ENCODE peak calls at places on chromosomes 12 and 14, in nine cellular contexts. R is MM.1S, D is gastrocnemius medialis, B is GM06990, T is lower leg skin, E is uterus, P is cardiac fibroblast, U is skeletal muscle cell, Q is Karpas-422. C is an unnamed sample.

GRCh38 chr14:72892879-72893635 is 844 bp downstream of the DPF3 start:
- DNase-seq in R (peak), D (no peak), B (peak), T (no peak), E (peak), P (no peak), U (no peak), Q (peak), C (no peak)

GRCh38 chr12:125071456-125071855 is 6.2 kb downstream of the AACS start:
- DNase-seq in R (no peak), D (no peak), B (no peak), T (no peak), E (no peak), P (no peak), U (no peak), Q (peak), C (no peak)

GRCh38 chr12:132219323-132219722 is 75.1 kb downstream of the NOC4L start:
- DNase-seq in R (no peak), D (no peak), B (no peak), T (no peak), E (no peak), P (no peak), U (no peak), Q (no peak), C (no peak)

GRCh38 chr14:21039585-21040369 is 2.4 kb upstream of the RNASE7 start:
- DNase-seq in R (peak), D (no peak), B (no peak), T (peak), E (peak), P (peak), U (no peak), Q (peak), C (no peak)

GRCh38 chr14:73789996-73790581 is 61.5 kb upstream of the PTGR2 start:
- DNase-seq in R (no peak), D (peak), B (no peak), T (peak), E (peak), P (peak), U (peak), Q (peak), C (no peak)

GRCh38 chr14:24051789-24052655 is at the start of gene CARMIL3:
- DNase-seq in R (peak), D (no peak), B (peak), T (peak), E (peak), P (peak), U (no peak), Q (peak), C (no peak)

GRCh38 chr14:95679995-95680735 is 6.1 kb upstream of the TCL1B start:
- DNase-seq in R (no peak), D (no peak), B (no peak), T (peak), E (no peak), P (no peak), U (no peak), Q (peak), C (no peak)

GRCh38 chr14:24381363-24382102 is 13.5 kb downstream of the NFATC4 start:
- DNase-seq in R (no peak), D (no peak), B (no peak), T (peak), E (no peak), P (no peak), U (no peak), Q (no peak), C (no peak)

GRCh38 chr12:119249441-119249840 is 70.7 kb downstream of the HSPB8 start:
- DNase-seq in R (no peak), D (no peak), B (no peak), T (no peak), E (no peak), P (no peak), U (no peak), Q (no peak), C (no peak)

GRCh38 chr12:109200825-109201495 is 84.6 kb downstream of the ACACB start:
- DNase-seq in R (no peak), D (no peak), B (no peak), T (no peak), E (no peak), P (no peak), U (no peak), Q (no peak), C (no peak)

GRCh38 chr14:73494593-73494992 is 3.9 kb downstream of the RIOX1 start:
- DNase-seq in R (no peak), D (no peak), B (no peak), T (no peak), E (no peak), P (no peak), U (no peak), Q (no peak), C (no peak)

GRCh38 chr12:118922405-118922804 is 58.9 kb upstream of the SRRM4 start:
- DNase-seq in R (no peak), D (no peak), B (no peak), T (no peak), E (no peak), P (no peak), U (no peak), Q (peak), C (no peak)

GRCh38 chr12:92088802-92089201 is 56.8 kb downstream of the BTG1 start:
- DNase-seq in R (no peak), D (no peak), B (no peak), T (no peak), E (no peak), P (no peak), U (no peak), Q (no peak), C (no peak)

GRCh38 chr12:47787596-47788319 is 14.7 kb downstream of the SLC48A1 start:
- DNase-seq in R (no peak), D (no peak), B (no peak), T (no peak), E (no peak), P (no peak), U (no peak), Q (no peak), C (no peak)

GRCh38 chr12:52649066-52649465 is 2.9 kb downstream of the KRT2 start:
- DNase-seq in R (no peak), D (no peak), B (no peak), T (peak), E (no peak), P (no peak), U (no peak), Q (no peak), C (no peak)

GRCh38 chr14:54568821-54569591 is 2.1 kb downstream of the SAMD4A start:
- DNase-seq in R (no peak), D (no peak), B (no peak), T (peak), E (peak), P (peak), U (no peak), Q (no peak), C (no peak)

GRCh38 chr12:91406920-91407341 is 224.3 kb upstream of the DCN start:
- DNase-seq in R (no peak), D (no peak), B (peak), T (no peak), E (no peak), P (peak), U (no peak), Q (no peak), C (peak)

GRCh38 chr12:104478396-104479140 is 21.8 kb downstream of the CHST11 start:
- DNase-seq in R (peak), D (no peak), B (peak), T (no peak), E (no peak), P (peak), U (no peak), Q (peak), C (no peak)

GRCh38 chr14:93045211-93045674 is 70.5 kb downstream of the ITPK1 start:
- DNase-seq in R (no peak), D (no peak), B (no peak), T (no peak), E (no peak), P (peak), U (no peak), Q (no peak), C (no peak)

GRCh38 chr12:575948-576612 is 87.2 kb downstream of the NINJ2 start:
- DNase-seq in R (peak), D (peak), B (peak), T (peak), E (peak), P (peak), U (peak), Q (peak), C (no peak)

GRCh38 chr12:56221233-56221756 is 427 bp downstream of the RNF41 start:
- DNase-seq in R (no peak), D (no peak), B (no peak), T (peak), E (peak), P (peak), U (peak), Q (no peak), C (peak)

GRCh38 chr12:3004655-3005565 is 45.7 kb downstream of the TEAD4 start:
- DNase-seq in R (peak), D (no peak), B (no peak), T (no peak), E (no peak), P (peak), U (no peak), Q (peak), C (no peak)

GRCh38 chr14:70188608-70189540 is at the start of gene SLC8A3:
- DNase-seq in R (no peak), D (peak), B (peak), T (no peak), E (no peak), P (peak), U (no peak), Q (no peak), C (peak)

GRCh38 chr14:35632276-35633071 is 98.5 kb downstream of the INSM2 start:
- DNase-seq in R (no peak), D (no peak), B (no peak), T (no peak), E (no peak), P (peak), U (peak), Q (peak), C (no peak)

GRCh38 chr14:84006643-84007137 is 1523.3 kb upstream of the FLRT2 start:
- DNase-seq in R (no peak), D (no peak), B (no peak), T (no peak), E (no peak), P (peak), U (no peak), Q (no peak), C (no peak)

GRCh38 chr12:44285321-44285720 is 449.4 kb downstream of the TMEM117 start:
- DNase-seq in R (no peak), D (no peak), B (no peak), T (no peak), E (no peak), P (peak), U (no peak), Q (no peak), C (no peak)

GRCh38 chr14:68274722-68275121 is 455.1 kb downstream of the RAD51B start:
- DNase-seq in R (no peak), D (no peak), B (no peak), T (no peak), E (no peak), P (no peak), U (no peak), Q (no peak), C (no peak)

GRCh38 chr12:117188961-117189724 is 1.1 kb downstream of the FBXO21 start:
- DNase-seq in R (no peak), D (no peak), B (no peak), T (no peak), E (no peak), P (peak), U (peak), Q (no peak), C (no peak)

GRCh38 chr12:127556487-127556886 is 710.5 kb upstream of the TMEM132C start:
- DNase-seq in R (no peak), D (no peak), B (no peak), T (no peak), E (no peak), P (no peak), U (no peak), Q (no peak), C (no peak)

DNA sequence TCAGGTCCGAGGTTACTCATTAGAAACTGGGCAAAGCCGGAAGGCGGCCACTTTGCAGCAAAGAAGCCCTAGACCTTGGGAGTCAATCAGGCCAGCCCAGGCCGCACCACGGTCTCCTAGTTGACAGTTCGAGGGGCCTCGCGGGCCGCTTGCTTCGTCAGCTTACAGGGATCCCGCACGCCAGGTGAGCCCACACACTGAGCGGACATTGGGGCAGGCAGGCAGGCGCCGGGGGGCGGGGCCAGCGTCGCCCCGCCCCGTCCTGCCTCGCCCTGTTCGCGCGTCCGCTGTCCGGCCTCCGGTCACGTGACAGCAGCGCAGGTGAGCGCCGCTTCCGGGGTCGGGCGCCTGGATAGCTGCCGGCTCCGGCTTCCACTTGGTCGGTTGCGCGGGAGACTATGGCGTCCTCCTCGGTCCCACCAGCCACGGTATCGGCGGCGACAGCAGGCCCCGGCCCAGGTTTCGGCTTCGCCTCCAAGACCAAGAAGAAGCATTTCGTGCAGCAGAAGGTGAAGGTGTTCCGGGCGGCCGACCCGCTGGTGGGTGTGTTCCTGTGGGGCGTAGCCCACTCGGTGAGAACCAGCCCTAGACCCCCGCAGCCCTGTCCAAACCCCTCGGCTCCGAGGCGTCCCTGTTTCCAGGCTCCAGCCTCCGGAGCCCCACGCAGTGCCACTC is at the start of gene PIP4K2C:
- DNase-seq in R (peak), D (peak), B (peak), T (peak), E (peak), P (peak), U (no peak), Q (peak), C (peak)
- H3K4me3 ChIP-seq in R (peak), D (peak), B (peak), T (peak), E (peak), P (peak), U (peak), Q (peak), C (peak)

GRCh38 chr14:105488781-105489606 is 2.1 kb upstream of the TEDC1 start:
- DNase-seq in R (no peak), D (no peak), B (no peak), T (peak), E (peak), P (no peak), U (no peak), Q (no peak), C (no peak)
- H3K4me3 ChIP-seq in R (peak), D (peak), B (peak), T (no peak), E (peak), P (no peak), U (no peak), Q (peak), C (no peak)

DNA sequence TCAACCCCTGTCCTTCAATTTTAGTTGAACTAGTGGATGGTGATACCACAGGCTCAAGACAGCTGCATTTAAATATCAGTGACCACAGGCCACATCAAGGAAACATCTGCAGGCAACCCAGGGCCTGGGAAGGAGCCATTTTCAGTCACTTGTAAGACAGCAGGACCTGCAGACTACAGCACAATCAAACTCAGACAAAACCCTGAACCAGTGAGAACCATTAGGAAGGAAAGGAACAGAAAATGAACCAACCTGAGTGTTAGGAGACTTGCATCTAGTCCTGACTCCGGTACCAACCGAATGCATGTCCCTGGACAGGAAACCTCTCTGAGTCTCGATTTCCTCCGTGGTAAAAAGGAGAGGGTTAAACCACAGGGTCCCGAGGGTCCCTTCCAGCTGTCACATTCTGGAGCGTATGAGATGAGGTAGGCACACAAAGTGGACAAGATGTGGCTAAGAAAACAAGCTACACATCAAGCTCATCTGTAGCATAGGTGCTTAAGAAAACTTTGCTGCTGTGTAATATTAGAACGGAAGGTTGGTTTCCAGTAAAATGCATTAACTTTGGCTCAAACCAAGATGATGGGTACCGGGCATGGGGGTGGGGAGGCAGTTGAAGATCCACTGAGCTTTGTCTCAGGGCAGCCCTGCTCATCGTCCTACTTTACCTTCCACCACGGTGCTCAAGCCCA is 1.6 kb upstream of the CDKN1B start:
- DNase-seq in R (peak), D (no peak), B (peak), T (no peak), E (no peak), P (no peak), U (no peak), Q (peak), C (no peak)
- H3K4me3 ChIP-seq in R (peak), D (peak), B (peak), T (no peak), E (peak), P (no peak), U (peak), Q (peak), C (peak)

GRCh38 chr12:12265035-12265434 is 1.8 kb downstream of the LRP6 start:
- DNase-seq in R (no peak), D (no peak), B (no peak), T (no peak), E (no peak), P (no peak), U (no peak), Q (no peak), C (no peak)
- H3K4me3 ChIP-seq in R (peak), D (peak), B (peak), T (no peak), E (peak), P (peak), U (peak), Q (no peak), C (peak)

DNA sequence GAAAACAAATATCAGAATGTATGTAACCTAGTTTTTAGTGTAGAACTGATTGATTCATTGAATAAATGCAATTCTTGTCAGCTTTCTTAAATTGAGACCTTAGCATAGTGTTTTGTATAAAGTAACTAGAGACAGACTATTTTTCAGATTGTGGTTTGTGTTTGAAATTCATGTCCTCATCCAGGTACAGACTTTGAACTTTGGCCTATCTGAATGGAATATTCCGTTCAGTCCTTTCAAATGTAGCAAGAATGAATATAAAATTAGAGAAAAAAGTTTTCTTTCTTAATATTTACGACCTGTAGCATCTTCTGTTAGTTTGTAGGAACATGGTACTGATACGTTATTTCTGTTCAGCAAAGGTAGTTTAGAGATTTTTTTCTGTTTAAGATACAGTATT is 378.4 kb upstream of the RGS6 start:
- DNase-seq in R (no peak), D (no peak), B (no peak), T (no peak), E (no peak), P (no peak), U (no peak), Q (no peak), C (no peak)
- H3K4me3 ChIP-seq in R (no peak), D (no peak), B (no peak), T (no peak), E (no peak), P (no peak), U (no peak), Q (no peak), C (no peak)

GRCh38 chr14:41087056-41087455 is 519.6 kb upstream of the LRFN5 start:
- DNase-seq in R (no peak), D (no peak), B (no peak), T (no peak), E (no peak), P (no peak), U (no peak), Q (no peak), C (no peak)
- H3K4me3 ChIP-seq in R (no peak), D (no peak), B (no peak), T (no peak), E (no peak), P (no peak), U (no peak), Q (no peak), C (no peak)

GRCh38 chr14:56794557-56795283 is 15.6 kb downstream of the OTX2 start:
- DNase-seq in R (no peak), D (no peak), B (no peak), T (no peak), E (no peak), P (no peak), U (no peak), Q (no peak), C (no peak)
- H3K4me3 ChIP-seq in R (no peak), D (no peak), B (no peak), T (no peak), E (no peak), P (no peak), U (no peak), Q (no peak), C (peak)

DNA sequence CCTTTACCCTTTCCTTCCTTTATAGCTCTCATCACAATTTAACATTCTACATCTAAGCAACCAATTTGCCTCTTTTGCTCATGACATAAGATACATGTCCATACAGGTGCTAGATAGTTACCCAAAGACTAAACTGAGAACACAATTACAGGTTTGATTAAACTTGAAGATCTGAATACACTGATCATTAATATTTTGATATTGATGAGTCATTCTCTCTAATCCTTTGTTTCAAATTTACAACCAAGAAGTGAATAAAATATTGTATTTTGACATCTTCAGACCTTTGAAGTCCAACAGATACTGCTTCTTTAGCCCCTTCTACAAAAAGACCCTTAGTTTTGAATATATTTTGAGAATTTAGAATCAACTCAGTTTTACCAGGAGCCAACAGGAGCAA is 2.6 kb downstream of the NAP1L1 start:
- DNase-seq in R (no peak), D (no peak), B (no peak), T (no peak), E (no peak), P (no peak), U (no peak), Q (no peak), C (no peak)
- H3K4me3 ChIP-seq in R (no peak), D (no peak), B (peak), T (no peak), E (no peak), P (no peak), U (no peak), Q (peak), C (peak)